ENCODE peak calls at places on chromosomes 11 and 22, in ten cellular contexts. One of them, this sample, is unnamed.

GRCh38 chr11:9017773-9018172 is 14.0 kb upstream of the NRIP3 start:
- DNase-seq in stimulated activated naive CD4-positive, alpha-beta T cell: no peak
- DNase-seq in psoas muscle: peak; percentile 83
- DNase-seq in RCC 7860: no peak
- DNase-seq in H7: no peak
- DNase-seq in central memory CD4-positive, alpha-beta T cell: no peak
- DNase-seq in AG09319: no peak
- DNase-seq in posterior vena cava: peak; percentile 94
- DNase-seq in substantia nigra: peak; percentile 7
- DNase-seq in cardiac muscle cell: no peak
- DNase-seq in this sample: no peak

GRCh38 chr11:76978239-76978638 is 56.0 kb upstream of the B3GNT6 start:
- DNase-seq in stimulated activated naive CD4-positive, alpha-beta T cell: no peak
- DNase-seq in psoas muscle: no peak
- DNase-seq in RCC 7860: no peak
- DNase-seq in H7: no peak
- DNase-seq in central memory CD4-positive, alpha-beta T cell: no peak
- DNase-seq in AG09319: no peak
- DNase-seq in posterior vena cava: no peak
- DNase-seq in substantia nigra: no peak
- DNase-seq in cardiac muscle cell: no peak
- DNase-seq in this sample: no peak

GRCh38 chr22:19103881-19104821 is 18.1 kb downstream of the DGCR2 start:
- DNase-seq in stimulated activated naive CD4-positive, alpha-beta T cell: no peak
- DNase-seq in psoas muscle: peak; percentile 75
- DNase-seq in RCC 7860: no peak
- DNase-seq in H7: no peak
- DNase-seq in central memory CD4-positive, alpha-beta T cell: no peak
- DNase-seq in AG09319: peak; percentile 44
- DNase-seq in posterior vena cava: no peak
- DNase-seq in substantia nigra: no peak
- DNase-seq in cardiac muscle cell: no peak
- DNase-seq in this sample: no peak

GRCh38 chr22:30191049-30191701 is 55.4 kb downstream of the LIF start:
- DNase-seq in stimulated activated naive CD4-positive, alpha-beta T cell: no peak
- DNase-seq in psoas muscle: no peak
- DNase-seq in RCC 7860: peak; percentile 41
- DNase-seq in H7: no peak
- DNase-seq in central memory CD4-positive, alpha-beta T cell: no peak
- DNase-seq in AG09319: no peak
- DNase-seq in posterior vena cava: no peak
- DNase-seq in substantia nigra: no peak
- DNase-seq in cardiac muscle cell: no peak
- DNase-seq in this sample: no peak

GRCh38 chr22:46150615-46151423 is 493 bp downstream of the PPARA start:
- DNase-seq in stimulated activated naive CD4-positive, alpha-beta T cell: peak; percentile 37
- DNase-seq in psoas muscle: peak; percentile 71
- DNase-seq in RCC 7860: no peak
- DNase-seq in H7: peak; percentile 99
- DNase-seq in central memory CD4-positive, alpha-beta T cell: peak; percentile 55
- DNase-seq in AG09319: no peak
- DNase-seq in posterior vena cava: peak; percentile 87
- DNase-seq in substantia nigra: peak; percentile 64
- DNase-seq in cardiac muscle cell: no peak
- DNase-seq in this sample: no peak

GRCh38 chr22:31263896-31264295 is 28.4 kb downstream of the PIK3IP1 start:
- DNase-seq in stimulated activated naive CD4-positive, alpha-beta T cell: no peak
- DNase-seq in psoas muscle: no peak
- DNase-seq in RCC 7860: no peak
- DNase-seq in H7: no peak
- DNase-seq in central memory CD4-positive, alpha-beta T cell: no peak
- DNase-seq in AG09319: no peak
- DNase-seq in posterior vena cava: no peak
- DNase-seq in substantia nigra: no peak
- DNase-seq in cardiac muscle cell: no peak
- DNase-seq in this sample: no peak

GRCh38 chr11:3859373-3859881 is 4.0 kb downstream of the STIM1 start:
- DNase-seq in stimulated activated naive CD4-positive, alpha-beta T cell: no peak
- DNase-seq in psoas muscle: peak; percentile 91
- DNase-seq in RCC 7860: no peak
- DNase-seq in H7: peak; percentile 60
- DNase-seq in central memory CD4-positive, alpha-beta T cell: no peak
- DNase-seq in AG09319: no peak
- DNase-seq in posterior vena cava: no peak
- DNase-seq in substantia nigra: no peak
- DNase-seq in cardiac muscle cell: peak; percentile 82
- DNase-seq in this sample: no peak

GRCh38 chr11:28815110-28815509 is 706.9 kb downstream of the METTL15 start:
- DNase-seq in stimulated activated naive CD4-positive, alpha-beta T cell: no peak
- DNase-seq in psoas muscle: no peak
- DNase-seq in RCC 7860: no peak
- DNase-seq in H7: no peak
- DNase-seq in central memory CD4-positive, alpha-beta T cell: no peak
- DNase-seq in AG09319: no peak
- DNase-seq in posterior vena cava: no peak
- DNase-seq in substantia nigra: no peak
- DNase-seq in cardiac muscle cell: no peak
- DNase-seq in this sample: no peak

GRCh38 chr11:75428301-75428724 is 4.7 kb downstream of the KLHL35 start:
- DNase-seq in stimulated activated naive CD4-positive, alpha-beta T cell: peak; percentile 58
- DNase-seq in psoas muscle: peak; percentile 95
- DNase-seq in RCC 7860: no peak
- DNase-seq in H7: peak; percentile 90
- DNase-seq in central memory CD4-positive, alpha-beta T cell: peak; percentile 58
- DNase-seq in AG09319: peak; percentile 29
- DNase-seq in posterior vena cava: peak; percentile 95
- DNase-seq in substantia nigra: peak; percentile 89
- DNase-seq in cardiac muscle cell: peak; percentile 44
- DNase-seq in this sample: peak; percentile 63

GRCh38 chr11:130533113-130533803 is 84.8 kb downstream of the ADAMTS15 start:
- DNase-seq in stimulated activated naive CD4-positive, alpha-beta T cell: no peak
- DNase-seq in psoas muscle: no peak
- DNase-seq in RCC 7860: no peak
- DNase-seq in H7: no peak
- DNase-seq in central memory CD4-positive, alpha-beta T cell: no peak
- DNase-seq in AG09319: no peak
- DNase-seq in posterior vena cava: peak; percentile 28
- DNase-seq in substantia nigra: no peak
- DNase-seq in cardiac muscle cell: peak; percentile 22
- DNase-seq in this sample: no peak

GRCh38 chr11:69260622-69261021 is 33.3 kb upstream of the MYEOV start:
- DNase-seq in stimulated activated naive CD4-positive, alpha-beta T cell: no peak
- DNase-seq in psoas muscle: no peak
- DNase-seq in RCC 7860: no peak
- DNase-seq in H7: no peak
- DNase-seq in central memory CD4-positive, alpha-beta T cell: no peak
- DNase-seq in AG09319: no peak
- DNase-seq in posterior vena cava: no peak
- DNase-seq in substantia nigra: no peak
- DNase-seq in cardiac muscle cell: no peak
- DNase-seq in this sample: no peak